ENCODE peak calls at places on chromosomes 6 and 20, in five cellular contexts. One of them, this sample, is unnamed.

GRCh38 chr6:139364302-139364981 is 10.0 kb downstream of the CITED2 start:
- DNase-seq in IMR-90: peak
- DNase-seq in H9: no peak
- DNase-seq in H1: no peak
- DNase-seq in mesendoderm: peak
- DNase-seq in this sample: peak

GRCh38 chr6:108157234-108157971 is 8.4 kb upstream of the NR2E1 start:
- DNase-seq in H1: peak
- DNase-seq in H9: peak
- DNase-seq in mesendoderm: no peak
- DNase-seq in IMR-90: no peak
- DNase-seq in this sample: peak

GRCh38 chr20:7650081-7650480 is 290.2 kb downstream of the HAO1 start:
- DNase-seq in mesendoderm: no peak
- DNase-seq in IMR-90: no peak
- DNase-seq in H1: no peak
- DNase-seq in H9: no peak
- DNase-seq in this sample: no peak

GRCh38 chr6:145345094-145345493 is 390.2 kb downstream of the EPM2A start:
- DNase-seq in H9: no peak
- DNase-seq in IMR-90: no peak
- DNase-seq in mesendoderm: no peak
- DNase-seq in H1: no peak
- DNase-seq in this sample: no peak

GRCh38 chr6:10404107-10404798 is 10.6 kb downstream of the TFAP2A start:
- DNase-seq in IMR-90: peak
- DNase-seq in mesendoderm: peak
- DNase-seq in H1: peak
- DNase-seq in H9: peak
- DNase-seq in this sample: peak

GRCh38 chr20:4875578-4876067 is 125.7 kb downstream of the SLC23A2 start:
- DNase-seq in IMR-90: no peak
- DNase-seq in H9: no peak
- DNase-seq in H1: no peak
- DNase-seq in mesendoderm: no peak
- DNase-seq in this sample: no peak

GRCh38 chr6:2503816-2504494 is 246.8 kb downstream of the MYLK4 start:
- DNase-seq in IMR-90: peak
- DNase-seq in mesendoderm: peak
- DNase-seq in H1: no peak
- DNase-seq in H9: no peak
- DNase-seq in this sample: no peak

GRCh38 chr6:165834613-165835259 is 171.7 kb upstream of the PDE10A start:
- DNase-seq in mesendoderm: no peak
- DNase-seq in H1: no peak
- DNase-seq in IMR-90: peak
- DNase-seq in H9: no peak
- DNase-seq in this sample: no peak

GRCh38 chr6:81753709-81754678 is 1.5 kb upstream of the TENT5A start:
- DNase-seq in IMR-90: peak
- DNase-seq in H9: peak
- DNase-seq in H1: peak
- DNase-seq in mesendoderm: peak
- DNase-seq in this sample: peak

GRCh38 chr20:40442181-40442963 is 246.7 kb downstream of the MAFB start:
- DNase-seq in IMR-90: no peak
- DNase-seq in H9: peak
- DNase-seq in mesendoderm: peak
- DNase-seq in H1: no peak
- DNase-seq in this sample: no peak

GRCh38 chr20:63734111-63734945 is 2.1 kb upstream of the LIME1 start:
- DNase-seq in IMR-90: no peak
- DNase-seq in H9: no peak
- DNase-seq in mesendoderm: no peak
- DNase-seq in H1: no peak
- DNase-seq in this sample: no peak

GRCh38 chr6:35343835-35344550 is 1.6 kb downstream of the PPARD start:
- DNase-seq in H9: no peak
- DNase-seq in H1: no peak
- DNase-seq in mesendoderm: no peak
- DNase-seq in IMR-90: no peak
- DNase-seq in this sample: no peak

GRCh38 chr20:50425076-50425475 is 85.1 kb upstream of the PTPN1 start:
- DNase-seq in H9: no peak
- DNase-seq in H1: no peak
- DNase-seq in mesendoderm: no peak
- DNase-seq in IMR-90: no peak
- DNase-seq in this sample: no peak

GRCh38 chr20:50420380-50420779 is 89.8 kb upstream of the PTPN1 start:
- DNase-seq in mesendoderm: no peak
- DNase-seq in IMR-90: no peak
- DNase-seq in H1: no peak
- DNase-seq in H9: no peak
- DNase-seq in this sample: no peak

GRCh38 chr20:50426865-50427739 is 83.1 kb upstream of the PTPN1 start:
- DNase-seq in H9: no peak
- DNase-seq in H1: no peak
- DNase-seq in IMR-90: no peak
- DNase-seq in mesendoderm: no peak
- DNase-seq in this sample: no peak

GRCh38 chr20:50421356-50422340 is 88.5 kb upstream of the PTPN1 start:
- DNase-seq in IMR-90: no peak
- DNase-seq in H9: no peak
- DNase-seq in mesendoderm: no peak
- DNase-seq in H1: no peak
- DNase-seq in this sample: no peak

DNA sequence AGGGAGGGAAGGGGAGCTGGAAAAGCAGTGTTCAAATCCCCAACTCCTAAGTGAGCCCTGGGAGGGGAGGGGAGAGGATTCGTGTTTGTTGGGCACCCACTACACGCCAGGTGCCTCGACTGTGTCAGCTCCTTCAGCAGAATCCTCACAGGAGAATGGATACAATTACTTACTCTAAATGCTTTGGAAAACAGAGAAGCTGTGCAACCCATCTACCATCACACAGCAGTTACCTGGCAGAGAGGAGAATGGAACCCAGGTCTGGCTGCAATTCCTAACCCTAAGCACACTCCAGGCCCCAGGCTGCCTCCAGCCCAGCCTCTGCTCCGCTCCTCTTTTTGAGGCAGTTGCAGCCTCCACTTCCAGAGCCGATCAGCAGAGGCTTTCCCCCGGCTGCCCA is 86.4 kb upstream of the PTPN1 start:
- DNase-seq in H1: no peak
- DNase-seq in mesendoderm: no peak
- DNase-seq in IMR-90: no peak
- DNase-seq in H9: no peak
- DNase-seq in this sample: no peak
- H3K18ac ChIP-seq in H1: no peak
- H3K18ac ChIP-seq in mesendoderm: no peak
- H3K18ac ChIP-seq in IMR-90: peak
- H3K18ac ChIP-seq in H9: no peak
- H3K18ac ChIP-seq in this sample: no peak

DNA sequence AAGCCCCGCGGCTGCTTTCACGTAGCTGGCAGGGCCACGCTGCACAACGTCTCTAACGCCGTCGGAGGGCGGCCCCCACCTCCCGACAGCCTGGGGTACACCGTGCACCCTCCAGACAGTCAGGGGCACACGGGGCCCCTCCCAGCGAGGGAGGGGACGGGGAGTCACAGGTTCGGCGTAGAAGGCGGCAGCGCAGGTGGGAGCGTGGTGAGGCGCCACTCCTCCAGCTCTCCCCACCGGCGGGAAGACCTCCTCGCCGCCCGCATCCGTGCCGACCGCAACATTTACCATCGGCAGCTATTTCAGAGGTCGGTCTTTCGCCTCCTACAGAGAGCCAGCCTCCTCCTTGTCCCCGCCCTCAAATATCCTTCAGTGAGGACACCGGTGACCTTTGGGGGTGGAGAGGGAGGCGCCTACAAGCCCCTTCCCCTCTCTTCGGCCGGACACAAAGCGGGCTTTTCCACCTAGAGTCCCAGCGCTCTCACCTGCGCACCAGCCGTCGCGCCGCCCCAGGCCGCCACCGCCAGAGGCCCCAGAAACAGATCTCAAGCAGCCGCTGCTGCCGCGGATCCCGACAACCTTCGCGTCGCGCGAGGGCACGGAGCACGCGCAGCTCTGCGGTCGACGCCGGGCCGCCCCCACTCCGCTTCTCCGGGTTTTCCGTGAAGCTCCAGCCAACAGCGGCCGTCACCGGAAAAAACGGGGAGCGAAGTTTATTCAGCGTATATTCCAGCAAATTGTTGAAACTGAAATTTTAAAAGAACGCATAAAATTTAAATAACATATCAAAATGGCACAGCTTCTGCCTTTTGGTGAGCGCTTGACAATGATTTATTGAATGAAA is at the start of gene MKKS:
- DNase-seq in IMR-90: peak
- DNase-seq in H9: peak
- DNase-seq in mesendoderm: peak
- DNase-seq in H1: peak
- DNase-seq in this sample: peak
- H3K18ac ChIP-seq in IMR-90: peak
- H3K18ac ChIP-seq in H9: peak
- H3K18ac ChIP-seq in mesendoderm: peak
- H3K18ac ChIP-seq in H1: peak
- H3K18ac ChIP-seq in this sample: peak

GRCh38 chr6:110181131-110182027 is 1.2 kb downstream of the CDC40 start:
- DNase-seq in IMR-90: peak
- DNase-seq in H1: no peak
- DNase-seq in mesendoderm: no peak
- DNase-seq in H9: no peak
- DNase-seq in this sample: no peak

GRCh38 chr6:110179406-110180227 is at the start of gene WASF1:
- DNase-seq in IMR-90: peak
- DNase-seq in H9: peak
- DNase-seq in H1: peak
- DNase-seq in mesendoderm: peak
- DNase-seq in this sample: peak

GRCh38 chr6:110183292-110183691 is 3.1 kb downstream of the CDC40 start:
- DNase-seq in H9: no peak
- DNase-seq in IMR-90: no peak
- DNase-seq in H1: no peak
- DNase-seq in mesendoderm: no peak
- DNase-seq in this sample: no peak

GRCh38 chr6:110178626-110179405 is 654 bp downstream of the WASF1 start:
- DNase-seq in H9: peak
- DNase-seq in H1: peak
- DNase-seq in mesendoderm: peak
- DNase-seq in IMR-90: peak
- DNase-seq in this sample: peak

GRCh38 chr6:110180228-110181008 is at the start of gene CDC40:
- DNase-seq in IMR-90: no peak
- DNase-seq in H1: peak
- DNase-seq in H9: peak
- DNase-seq in mesendoderm: no peak
- DNase-seq in this sample: no peak
- H3K18ac ChIP-seq in IMR-90: peak
- H3K18ac ChIP-seq in H1: peak
- H3K18ac ChIP-seq in H9: peak
- H3K18ac ChIP-seq in mesendoderm: peak
- H3K18ac ChIP-seq in this sample: peak

DNA sequence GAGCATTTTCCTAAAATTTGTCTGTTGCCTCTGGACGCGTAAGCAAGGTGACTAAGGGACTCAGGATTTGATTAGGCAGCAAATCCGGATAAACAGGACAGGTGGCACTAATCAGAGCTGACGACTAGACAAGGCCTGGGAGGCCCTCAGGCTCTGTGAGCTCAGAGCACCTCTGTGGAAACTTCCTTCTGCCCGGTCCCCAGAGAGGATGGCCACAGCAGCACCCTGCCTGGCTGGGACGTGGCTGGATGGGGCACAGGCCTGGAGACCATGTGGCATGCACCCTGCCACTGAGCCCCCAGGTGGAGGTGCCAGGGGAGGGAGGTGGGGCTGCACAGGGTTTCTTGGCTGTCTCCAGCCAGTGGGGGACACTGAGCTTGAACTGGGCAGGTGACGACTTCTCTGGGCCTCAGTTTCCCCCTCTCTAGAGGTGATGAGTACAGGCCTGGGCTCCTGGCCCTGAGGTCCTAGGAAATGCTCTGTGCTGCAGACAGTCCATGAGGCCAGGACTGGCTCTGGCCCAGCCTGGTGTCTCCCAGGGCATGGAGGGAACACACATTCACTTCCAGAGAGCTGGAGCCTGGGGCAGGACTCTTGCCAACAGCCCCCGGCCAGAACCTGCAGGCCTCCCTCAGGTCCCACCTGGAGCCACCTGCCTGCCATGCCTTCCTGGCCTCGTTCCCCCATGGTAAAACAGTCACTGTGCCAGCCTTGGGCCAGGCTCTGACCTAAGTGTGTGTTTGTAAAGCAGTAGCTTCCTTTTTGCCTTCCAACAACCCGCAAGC is 39.7 kb upstream of the STX16 start:
- DNase-seq in H9: no peak
- DNase-seq in mesendoderm: no peak
- DNase-seq in H1: no peak
- DNase-seq in IMR-90: no peak
- DNase-seq in this sample: no peak
- H3K18ac ChIP-seq in H9: no peak
- H3K18ac ChIP-seq in mesendoderm: no peak
- H3K18ac ChIP-seq in H1: peak
- H3K18ac ChIP-seq in IMR-90: no peak
- H3K18ac ChIP-seq in this sample: no peak

GRCh38 chr20:34111712-34112599 is at the start of gene EIF2S2:
- DNase-seq in mesendoderm: peak
- DNase-seq in IMR-90: peak
- DNase-seq in H1: peak
- DNase-seq in H9: peak
- DNase-seq in this sample: peak
- H3K18ac ChIP-seq in mesendoderm: peak
- H3K18ac ChIP-seq in IMR-90: peak
- H3K18ac ChIP-seq in H1: peak
- H3K18ac ChIP-seq in H9: peak
- H3K18ac ChIP-seq in this sample: peak

DNA sequence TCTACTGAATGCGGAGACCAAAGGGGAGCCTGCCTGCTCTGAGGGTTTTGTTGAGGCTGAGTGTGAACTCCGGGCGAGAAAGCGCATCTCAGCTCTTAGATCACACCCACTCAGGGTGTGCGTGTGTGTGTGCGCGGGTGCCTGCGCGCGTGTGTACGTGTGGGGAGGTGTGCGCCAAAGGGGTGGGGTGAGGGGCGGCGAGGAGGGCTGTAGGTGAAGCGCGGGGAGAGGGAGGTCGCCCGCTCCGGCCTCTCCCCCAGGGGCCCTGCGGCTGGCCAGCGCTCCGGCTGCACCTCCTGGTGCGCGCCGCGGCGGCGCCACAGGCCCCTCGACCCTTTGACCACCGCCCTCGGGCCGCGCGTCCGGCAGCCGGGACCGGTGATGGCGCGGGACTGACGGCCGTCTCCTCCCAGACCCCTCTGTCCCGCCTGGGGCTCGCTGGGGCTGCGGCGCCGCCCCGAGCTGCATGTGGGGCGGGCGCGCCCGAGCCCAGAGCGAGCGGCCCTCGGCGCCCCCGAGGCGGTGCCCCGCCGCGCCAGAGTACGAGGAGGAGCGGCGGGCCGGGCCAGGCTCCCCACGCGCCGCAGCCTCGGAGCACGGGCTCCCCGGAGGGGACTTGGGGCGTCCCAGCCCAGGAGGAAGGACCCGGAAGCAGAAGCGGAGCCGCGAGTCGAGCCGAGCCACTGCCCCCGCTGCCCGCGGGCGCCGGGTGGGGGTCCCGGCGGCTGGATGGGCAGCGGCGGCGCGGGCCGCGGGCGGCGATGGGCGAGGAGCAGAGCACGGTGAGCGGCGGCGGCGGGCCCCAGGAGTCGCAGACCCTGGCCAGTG is at the start of gene RNF217:
- DNase-seq in H9: peak
- DNase-seq in IMR-90: peak
- DNase-seq in H1: peak
- DNase-seq in mesendoderm: peak
- DNase-seq in this sample: peak
- H3K18ac ChIP-seq in H9: peak
- H3K18ac ChIP-seq in IMR-90: peak
- H3K18ac ChIP-seq in H1: peak
- H3K18ac ChIP-seq in mesendoderm: peak
- H3K18ac ChIP-seq in this sample: peak